ENCODE peak calls at places on chromosomes 11 and 22, in five cellular contexts. A is Peyer's patch, X is ovary, C is neuronal stem cell, W is testis. Z is an unnamed sample.

GRCh38 chr22:24427500-24428164 is at the start of gene ADORA2A:
- DNase-seq in A (no peak), X (no peak), C (no peak), W (no peak), Z (no peak)

GRCh38 chr22:46956498-46957215 is 194.2 kb downstream of the TBC1D22A start:
- DNase-seq in A (no peak), X (no peak), C (no peak), W (no peak), Z (no peak)

GRCh38 chr11:9092085-9092484 is 686 bp upstream of the SCUBE2 start:
- DNase-seq in A (no peak), X (no peak), C (no peak), W (no peak), Z (no peak)

GRCh38 chr22:49152930-49153770 is 674.5 kb downstream of the BRD1 start:
- DNase-seq in A (no peak), X (no peak), C (no peak), W (no peak), Z (no peak)

GRCh38 chr11:521179-521688 is 14.1 kb downstream of the HRAS start:
- DNase-seq in A (no peak), X (no peak), C (no peak), W (no peak), Z (no peak)

GRCh38 chr11:8031248-8032115 is 44.3 kb downstream of the EIF3F start:
- DNase-seq in A (no peak), X (no peak), C (no peak), W (no peak), Z (no peak)

GRCh38 chr11:64406221-64406946 is 47.4 kb downstream of the RPS6KA4 start:
- DNase-seq in A (no peak), X (peak; percentile 57), C (no peak), W (peak; percentile 59), Z (no peak)

GRCh38 chr22:40641269-40641668 is 4.8 kb upstream of the MRTFA start:
- DNase-seq in A (no peak), X (no peak), C (no peak), W (no peak), Z (no peak)

GRCh38 chr11:17004486-17005148 is 9.6 kb downstream of the PLEKHA7 start:
- DNase-seq in A (no peak), X (no peak), C (no peak), W (no peak), Z (no peak)

GRCh38 chr11:41985799-41986198 is 526.3 kb upstream of the LRRC4C start:
- DNase-seq in A (no peak), X (no peak), C (no peak), W (no peak), Z (no peak)

GRCh38 chr11:32919338-32919737 is 26.7 kb downstream of the QSER1 start:
- DNase-seq in A (no peak), X (no peak), C (no peak), W (no peak), Z (no peak)

GRCh38 chr11:46472662-46472994 is 81.1 kb upstream of the CHRM4 start:
- DNase-seq in A (peak; percentile 68), X (no peak), C (no peak), W (peak; percentile 68), Z (no peak)

GRCh38 chr11:69274531-69275016 is 19.4 kb upstream of the MYEOV start:
- DNase-seq in A (peak; percentile 72), X (no peak), C (no peak), W (no peak), Z (no peak)

GRCh38 chr11:124894606-124895430 is 2.8 kb downstream of the ROBO4 start:
- DNase-seq in A (no peak), X (no peak), C (no peak), W (no peak), Z (no peak)

GRCh38 chr22:42001706-42002105 is 3.1 kb downstream of the WBP2NL start:
- DNase-seq in A (no peak), X (no peak), C (no peak), W (no peak), Z (peak; percentile 25)

GRCh38 chr11:120780239-120780638 is 243.7 kb upstream of the TBCEL start:
- DNase-seq in A (no peak), X (no peak), C (no peak), W (no peak), Z (no peak)

GRCh38 chr22:37427128-37427710 is at the start of gene ELFN2:
- DNase-seq in A (no peak), X (peak; percentile 30), C (no peak), W (no peak), Z (no peak)

GRCh38 chr11:124278261-124278660 is 22.1 kb downstream of the OR8G5 start:
- DNase-seq in A (no peak), X (no peak), C (no peak), W (no peak), Z (no peak)

GRCh38 chr11:58276151-58276550 is 8.1 kb upstream of the OR10W1 start:
- DNase-seq in A (no peak), X (no peak), C (no peak), W (no peak), Z (no peak)

GRCh38 chr22:22593964-22594656 is 35.0 kb upstream of the PRAME start:
- DNase-seq in A (peak; percentile 56), X (no peak), C (peak; percentile 29), W (peak; percentile 64), Z (peak; percentile 70)

GRCh38 chr11:66006134-66006890 is 4.0 kb downstream of the BANF1 start:
- DNase-seq in A (no peak), X (no peak), C (no peak), W (no peak), Z (no peak)

GRCh38 chr11:128343870-128344269 is 243.5 kb downstream of the ETS1 start:
- DNase-seq in A (no peak), X (no peak), C (no peak), W (no peak), Z (no peak)

GRCh38 chr22:30325724-30326703 is 727 bp downstream of the TBC1D10A start:
- DNase-seq in A (peak; percentile 57), X (no peak), C (no peak), W (peak; percentile 58), Z (peak; percentile 46)

GRCh38 chr11:62726156-62727006 is 876 bp downstream of the HNRNPUL2 start:
- DNase-seq in A (no peak), X (no peak), C (no peak), W (no peak), Z (no peak)

GRCh38 chr22:17884951-17885350 is 110.7 kb upstream of the BID start:
- DNase-seq in A (no peak), X (no peak), C (no peak), W (no peak), Z (no peak)
- H3K36me3 ChIP-seq in A (peaks cover 79% of the 10 kb centered on the region), X (no peaks in the 10 kb centered on the region), C (peaks cover 71% of the 10 kb centered on the region), W (no peaks in the 10 kb centered on the region), Z (peaks cover 51% of the 10 kb centered on the region)

GRCh38 chr11:118610220-118610772 is 2.9 kb downstream of the PHLDB1 start:
- DNase-seq in A (peak; percentile 56), X (peak; percentile 55), C (no peak), W (no peak), Z (no peak)
- H3K4me3 ChIP-seq in A (peak overlapping the region; percentile 69), X (peak overlapping the region; percentile 76), C (peak overlapping the region; percentile 50), W (peak overlapping the region; percentile 55), Z (no peak overlapping the region)

DNA sequence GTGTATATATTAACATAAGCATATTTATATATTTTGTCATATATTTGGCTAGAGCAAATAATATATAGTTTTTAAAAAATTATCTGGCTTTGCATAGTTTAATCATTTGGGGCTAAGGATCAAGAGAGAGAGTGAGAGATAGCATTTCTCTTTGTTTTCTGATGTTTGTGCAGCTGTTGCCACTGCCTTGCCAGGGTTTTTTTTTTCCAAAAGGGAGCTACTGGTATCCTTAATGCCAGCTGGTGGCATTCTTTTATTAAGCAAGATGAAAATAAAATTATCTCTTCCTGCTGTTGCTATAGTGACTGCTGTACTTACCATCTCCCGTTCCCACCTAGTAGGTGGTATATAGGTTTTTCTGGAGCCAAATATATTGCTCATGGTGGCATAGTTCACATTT is 793.3 kb upstream of the ARHGAP42 start:
- DNase-seq in A (no peak), X (no peak), C (no peak), W (no peak), Z (no peak)
- H3K36me3 ChIP-seq in A (no peaks in the 10 kb centered on the region), X (no peaks in the 10 kb centered on the region), C (no peaks in the 10 kb centered on the region), W (no peaks in the 10 kb centered on the region), Z (no peaks in the 10 kb centered on the region)

GRCh38 chr11:14969922-14970323 is 2.2 kb downstream of the CALCA start:
- DNase-seq in A (peak; percentile 53), X (no peak), C (peak; percentile 63), W (peak; percentile 78), Z (peak; percentile 57)

GRCh38 chr11:14972581-14973490 is 685 bp upstream of the CALCA start:
- DNase-seq in A (no peak), X (no peak), C (no peak), W (no peak), Z (no peak)

GRCh38 chr11:14974021-14974698 is 2.0 kb upstream of the CALCA start:
- DNase-seq in A (no peak), X (no peak), C (peak; percentile 44), W (no peak), Z (no peak)

GRCh38 chr11:14973621-14974020 is 1.5 kb upstream of the CALCA start:
- DNase-seq in A (no peak), X (no peak), C (peak; percentile 36), W (no peak), Z (no peak)

DNA sequence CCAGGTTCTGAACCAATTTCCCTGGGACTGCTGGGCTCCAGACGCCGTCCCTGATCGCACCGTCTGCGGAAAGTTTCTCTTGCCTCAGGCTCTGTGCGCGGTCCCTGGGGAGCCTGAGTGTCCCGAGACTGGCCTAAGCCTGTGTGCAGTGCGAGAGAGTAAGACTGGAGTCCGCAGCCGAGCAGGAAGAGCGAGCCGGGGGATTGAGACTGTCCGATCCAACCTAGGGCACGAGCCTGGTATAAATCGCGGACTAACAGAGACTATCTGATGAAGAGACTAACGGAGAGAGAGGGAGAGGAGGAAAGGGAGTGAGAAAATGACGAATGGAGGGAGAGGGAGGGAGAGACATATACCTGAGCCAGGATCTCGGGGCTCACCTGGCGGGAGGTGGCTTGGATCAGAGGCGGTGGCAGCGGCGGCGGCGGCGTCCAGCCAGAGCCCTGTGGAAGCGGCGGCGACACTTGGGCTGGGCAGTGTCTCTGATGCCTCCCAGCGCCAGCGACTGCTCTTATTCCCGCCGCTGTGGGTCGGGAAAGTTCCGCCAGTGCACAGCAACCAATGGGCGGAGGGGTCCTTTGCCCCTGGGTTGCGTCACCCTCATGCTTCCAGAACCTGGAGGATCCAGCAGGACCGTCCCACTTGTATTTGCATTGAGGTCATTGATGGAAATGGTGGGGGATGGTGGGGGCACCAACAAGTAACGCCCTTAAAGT is at the start of gene CALCA:
- DNase-seq in A (no peak), X (no peak), C (no peak), W (no peak), Z (no peak)
- H3K4me3 ChIP-seq in A (no peak within 1 kb of the TSS), X (no peak within 1 kb of the TSS), C (no peak within 1 kb of the TSS), W (no peak within 1 kb of the TSS), Z (no peak within 1 kb of the TSS)

GRCh38 chr22:20121856-20122415 is 4.9 kb upstream of the TRMT2A start:
- DNase-seq in A (no peak), X (no peak), C (no peak), W (no peak), Z (no peak)
- H3K36me3 ChIP-seq in A (peaks cover 54% of the 10 kb centered on the region), X (no peaks in the 10 kb centered on the region), C (peaks cover 83% of the 10 kb centered on the region), W (no peaks in the 10 kb centered on the region), Z (peaks cover 85% of the 10 kb centered on the region)